ENCODE peak calls at places on chromosomes 7 and 10, in four cellular contexts. One of them, this sample, is unnamed.

GRCh38 chr7:92973964-92974363 is 137.6 kb upstream of the CDK6 start:
- DNase-seq in heart left ventricle: no peak
- DNase-seq in GM10248: no peak
- DNase-seq in breast epithelium: no peak
- DNase-seq in this sample: no peak

GRCh38 chr7:116193329-116194087 is 16.8 kb upstream of the TES start:
- DNase-seq in GM10248: no peak
- DNase-seq in heart left ventricle: no peak
- DNase-seq in breast epithelium: no peak
- DNase-seq in this sample: no peak

GRCh38 chr10:4515711-4516110 is 310.3 kb upstream of the AKR1E2 start:
- DNase-seq in GM10248: no peak
- DNase-seq in heart left ventricle: no peak
- DNase-seq in breast epithelium: no peak
- DNase-seq in this sample: no peak

GRCh38 chr7:149870701-149871483 is 2.9 kb upstream of the ATP6V0E2 start:
- DNase-seq in breast epithelium: no peak
- DNase-seq in heart left ventricle: no peak
- DNase-seq in GM10248: no peak
- DNase-seq in this sample: no peak

GRCh38 chr10:71771821-71772617 is 1.3 kb downstream of the VSIR start:
- DNase-seq in heart left ventricle: peak; percentile 82
- DNase-seq in GM10248: no peak
- DNase-seq in breast epithelium: peak; percentile 74
- DNase-seq in this sample: no peak

GRCh38 chr10:77501846-77502251 is 135.8 kb downstream of the KCNMA1 start:
- DNase-seq in breast epithelium: no peak
- DNase-seq in heart left ventricle: no peak
- DNase-seq in GM10248: no peak
- DNase-seq in this sample: no peak

GRCh38 chr7:105580022-105580740 is 1.1 kb downstream of the EFCAB10 start:
- DNase-seq in heart left ventricle: no peak
- DNase-seq in breast epithelium: no peak
- DNase-seq in GM10248: no peak
- DNase-seq in this sample: no peak

GRCh38 chr7:157490465-157490912 is 153.7 kb downstream of the DNAJB6 start:
- DNase-seq in GM10248: no peak
- DNase-seq in breast epithelium: no peak
- DNase-seq in heart left ventricle: peak; percentile 16
- DNase-seq in this sample: no peak

GRCh38 chr10:15486404-15486803 is 115.3 kb upstream of the FAM171A1 start:
- DNase-seq in heart left ventricle: no peak
- DNase-seq in GM10248: no peak
- DNase-seq in breast epithelium: no peak
- DNase-seq in this sample: no peak

GRCh38 chr7:65276822-65277221 is 96.8 kb upstream of the ZNF92 start:
- DNase-seq in breast epithelium: no peak
- DNase-seq in GM10248: no peak
- DNase-seq in heart left ventricle: no peak
- DNase-seq in this sample: no peak

GRCh38 chr10:18144928-18145327 is 4.7 kb downstream of the CACNB2 start:
- DNase-seq in GM10248: no peak
- DNase-seq in breast epithelium: no peak
- DNase-seq in heart left ventricle: peak; percentile 68
- DNase-seq in this sample: no peak

GRCh38 chr7:519974-520458 is 370 bp upstream of the PDGFA start:
- DNase-seq in heart left ventricle: peak; percentile 70
- DNase-seq in breast epithelium: no peak
- DNase-seq in GM10248: no peak
- DNase-seq in this sample: peak; percentile 72

GRCh38 chr10:101467286-101467770 is 113.4 kb downstream of the BTRC start:
- DNase-seq in heart left ventricle: peak; percentile 27
- DNase-seq in breast epithelium: peak; percentile 40
- DNase-seq in GM10248: peak; percentile 67
- DNase-seq in this sample: peak; percentile 66

GRCh38 chr7:150845471-150845870 is 6.8 kb upstream of the AOC1 start:
- DNase-seq in GM10248: no peak
- DNase-seq in breast epithelium: no peak
- DNase-seq in heart left ventricle: peak; percentile 49
- DNase-seq in this sample: no peak

GRCh38 chr7:107128748-107129147 is 40.1 kb upstream of the HBP1 start:
- DNase-seq in breast epithelium: no peak
- DNase-seq in GM10248: no peak
- DNase-seq in heart left ventricle: no peak
- DNase-seq in this sample: no peak

GRCh38 chr7:74254858-74255379 is 720 bp upstream of the RFC2 start:
- DNase-seq in heart left ventricle: no peak
- DNase-seq in GM10248: no peak
- DNase-seq in breast epithelium: no peak
- DNase-seq in this sample: no peak

GRCh38 chr7:77459311-77459726 is 43.2 kb upstream of the GSAP start:
- DNase-seq in GM10248: no peak
- DNase-seq in heart left ventricle: no peak
- DNase-seq in breast epithelium: no peak
- DNase-seq in this sample: no peak

GRCh38 chr10:75772153-75772887 is 340.9 kb downstream of the LRMDA start:
- DNase-seq in heart left ventricle: no peak
- DNase-seq in breast epithelium: no peak
- DNase-seq in GM10248: peak; percentile 26
- DNase-seq in this sample: no peak

GRCh38 chr7:871900-872537 is 4.3 kb upstream of the GET4 start:
- DNase-seq in breast epithelium: no peak
- DNase-seq in heart left ventricle: no peak
- DNase-seq in GM10248: no peak
- DNase-seq in this sample: no peak

GRCh38 chr10:1132584-1132983 is 76.4 kb downstream of the WDR37 start:
- DNase-seq in GM10248: no peak
- DNase-seq in heart left ventricle: no peak
- DNase-seq in breast epithelium: no peak
- DNase-seq in this sample: no peak

GRCh38 chr7:105589221-105590077 is 8.2 kb upstream of the EFCAB10 start:
- DNase-seq in breast epithelium: no peak
- DNase-seq in heart left ventricle: peak; percentile 31
- DNase-seq in GM10248: peak; percentile 69
- DNase-seq in this sample: peak; percentile 67

GRCh38 chr10:47261121-47261520 is 38.9 kb upstream of the GDF10 start:
- DNase-seq in breast epithelium: no peak
- DNase-seq in heart left ventricle: no peak
- DNase-seq in GM10248: peak; percentile 73
- DNase-seq in this sample: peak; percentile 67

GRCh38 chr7:10889266-10889898 is 84.3 kb upstream of the PHF14 start:
- DNase-seq in GM10248: peak; percentile 71
- DNase-seq in breast epithelium: no peak
- DNase-seq in heart left ventricle: no peak
- DNase-seq in this sample: peak; percentile 75

GRCh38 chr7:45239486-45239885 is 81.9 kb downstream of the RAMP3 start:
- DNase-seq in breast epithelium: no peak
- DNase-seq in GM10248: no peak
- DNase-seq in heart left ventricle: no peak
- DNase-seq in this sample: no peak

GRCh38 chr7:101906291-101907260 is 89.2 kb downstream of the CUX1 start:
- DNase-seq in heart left ventricle: no peak
- DNase-seq in breast epithelium: no peak
- DNase-seq in GM10248: no peak
- DNase-seq in this sample: no peak

GRCh38 chr7:767941-768729 is 41.1 kb upstream of the PRKAR1B start:
- DNase-seq in GM10248: no peak
- DNase-seq in heart left ventricle: no peak
- DNase-seq in breast epithelium: peak; percentile 84
- DNase-seq in this sample: no peak

GRCh38 chr7:77245015-77245755 is 45.6 kb upstream of the FGL2 start:
- DNase-seq in breast epithelium: no peak
- DNase-seq in heart left ventricle: peak; percentile 29
- DNase-seq in GM10248: no peak
- DNase-seq in this sample: no peak

GRCh38 chr10:90983940-90984549 is 63.2 kb upstream of the ANKRD1 start:
- DNase-seq in breast epithelium: no peak
- DNase-seq in heart left ventricle: no peak
- DNase-seq in GM10248: no peak
- DNase-seq in this sample: no peak

DNA sequence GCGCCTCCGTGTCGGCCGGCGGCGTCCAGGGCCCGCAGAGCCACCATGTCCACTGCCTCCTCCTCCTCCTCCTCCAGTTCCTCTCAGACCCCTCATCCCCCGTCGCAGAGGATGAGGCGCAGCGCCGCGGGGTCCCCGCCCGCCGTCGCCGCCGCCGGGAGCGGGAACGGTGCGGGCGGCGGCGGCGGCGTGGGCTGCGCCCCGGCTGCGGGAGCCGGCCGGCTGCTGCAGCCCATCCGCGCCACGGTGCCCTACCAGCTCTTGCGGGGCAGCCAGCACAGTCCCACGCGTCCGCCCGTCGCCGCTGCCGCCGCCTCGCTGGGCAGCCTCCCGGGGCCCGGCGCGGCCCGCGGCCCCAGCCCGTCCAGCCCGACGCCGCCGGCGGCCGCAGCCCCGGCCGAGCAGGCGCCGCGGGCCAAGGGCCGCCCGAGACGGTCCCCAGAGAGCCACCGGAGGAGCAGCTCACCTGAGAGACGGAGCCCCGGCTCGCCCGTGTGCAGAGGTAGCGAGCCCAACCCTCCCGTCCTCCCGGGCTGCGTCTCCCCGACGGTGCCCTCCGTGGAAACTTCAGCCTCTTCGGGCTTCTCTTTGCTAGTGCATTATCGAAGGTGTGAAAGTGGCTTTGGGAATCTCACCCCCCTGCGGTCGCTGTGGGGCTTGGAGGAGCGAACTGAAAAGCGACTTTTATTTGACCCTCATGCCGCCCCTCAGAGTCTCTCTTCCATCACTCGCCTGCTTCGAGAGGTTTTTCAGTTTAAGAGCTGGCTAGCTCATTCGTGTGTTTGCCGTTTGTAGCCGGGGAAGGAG is 913 bp downstream of the GLCCI1 start:
- DNase-seq in heart left ventricle: peak; percentile 25
- DNase-seq in GM10248: peak; percentile 20
- DNase-seq in breast epithelium: no peak
- DNase-seq in this sample: peak; percentile 30
- TF ChIP-seq CTCF in heart left ventricle: no peak
- TF ChIP-seq CTCF in GM10248: no peak
- TF ChIP-seq CTCF in breast epithelium: no peak
- TF ChIP-seq CTCF in this sample: no peak

DNA sequence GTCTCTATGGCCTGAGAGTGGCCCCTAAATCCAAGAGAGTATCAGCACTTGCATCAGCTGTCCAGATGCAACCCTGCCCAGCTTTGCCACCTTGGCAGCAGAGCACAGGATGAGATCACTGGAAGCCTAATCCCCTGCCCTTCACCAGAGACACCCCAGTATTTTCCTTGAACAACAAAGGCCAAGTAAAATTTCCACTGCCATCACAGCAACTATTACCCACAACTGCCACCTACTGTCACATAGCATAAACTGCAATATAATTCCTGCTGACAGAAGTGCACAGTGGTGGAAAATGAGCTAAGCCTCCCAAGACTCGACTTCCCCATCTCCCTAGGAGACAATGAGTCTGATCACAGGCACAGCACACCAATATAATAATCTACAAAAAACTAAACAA is 462.8 kb upstream of the ZWINT start:
- DNase-seq in breast epithelium: no peak
- DNase-seq in heart left ventricle: no peak
- DNase-seq in GM10248: peak; percentile 10
- DNase-seq in this sample: peak; percentile 8
- TF ChIP-seq CTCF in breast epithelium: no peak
- TF ChIP-seq CTCF in heart left ventricle: no peak
- TF ChIP-seq CTCF in GM10248: peak; percentile 66
- TF ChIP-seq CTCF in this sample: peak; percentile 65

GRCh38 chr7:27329917-27330316 is 87.3 kb downstream of the EVX1 start:
- DNase-seq in heart left ventricle: no peak
- DNase-seq in breast epithelium: no peak
- DNase-seq in GM10248: no peak
- DNase-seq in this sample: no peak
- TF ChIP-seq CTCF in heart left ventricle: no peak
- TF ChIP-seq CTCF in breast epithelium: no peak
- TF ChIP-seq CTCF in GM10248: no peak
- TF ChIP-seq CTCF in this sample: no peak

GRCh38 chr7:18570890-18571478 is 75.4 kb downstream of the HDAC9 start:
- DNase-seq in breast epithelium: no peak
- DNase-seq in GM10248: no peak
- DNase-seq in heart left ventricle: no peak
- DNase-seq in this sample: no peak
- TF ChIP-seq CTCF in breast epithelium: no peak
- TF ChIP-seq CTCF in GM10248: peak; percentile 36
- TF ChIP-seq CTCF in heart left ventricle: peak; percentile 16
- TF ChIP-seq CTCF in this sample: peak; percentile 12